ENCODE peak calls at places on chromosomes 6 and 20, in nine cellular contexts. One of them, this sample, is unnamed.

GRCh38 chr20:45946149-45946970 is 11.9 kb downstream of the PCIF1 start:
- DNase-seq in pancreas: no peak
- DNase-seq in suprapubic skin: no peak
- DNase-seq in upper lobe of left lung: peak; percentile 86
- DNase-seq in upper lobe of right lung: peak; percentile 76
- DNase-seq in SK-N-SH: no peak
- DNase-seq in thoracic aorta: no peak
- DNase-seq in tibial artery: peak; percentile 91
- DNase-seq in ovary: peak; percentile 89
- DNase-seq in this sample: no peak

GRCh38 chr6:33073431-33073871 is at the start of gene HLA-DPA1:
- DNase-seq in thoracic aorta: no peak
- DNase-seq in upper lobe of left lung: peak; percentile 75
- DNase-seq in pancreas: no peak
- DNase-seq in suprapubic skin: no peak
- DNase-seq in tibial artery: peak; percentile 60
- DNase-seq in ovary: no peak
- DNase-seq in upper lobe of right lung: no peak
- DNase-seq in SK-N-SH: peak; percentile 38
- DNase-seq in this sample: no peak

GRCh38 chr20:17680128-17680835 is 1.8 kb downstream of the RRBP1 start:
- DNase-seq in thoracic aorta: no peak
- DNase-seq in suprapubic skin: peak; percentile 84
- DNase-seq in ovary: peak; percentile 56
- DNase-seq in SK-N-SH: no peak
- DNase-seq in tibial artery: peak; percentile 57
- DNase-seq in pancreas: peak; percentile 69
- DNase-seq in upper lobe of right lung: peak; percentile 82
- DNase-seq in upper lobe of left lung: peak; percentile 82
- DNase-seq in this sample: no peak

GRCh38 chr20:44098657-44099056 is 88.3 kb downstream of the JPH2 start:
- DNase-seq in thoracic aorta: no peak
- DNase-seq in suprapubic skin: no peak
- DNase-seq in SK-N-SH: no peak
- DNase-seq in tibial artery: no peak
- DNase-seq in upper lobe of left lung: no peak
- DNase-seq in upper lobe of right lung: no peak
- DNase-seq in ovary: no peak
- DNase-seq in pancreas: no peak
- DNase-seq in this sample: no peak

GRCh38 chr6:110491299-110491643 is 14.9 kb upstream of the SLC22A16 start:
- DNase-seq in pancreas: no peak
- DNase-seq in suprapubic skin: no peak
- DNase-seq in tibial artery: no peak
- DNase-seq in thoracic aorta: no peak
- DNase-seq in SK-N-SH: no peak
- DNase-seq in ovary: no peak
- DNase-seq in upper lobe of right lung: no peak
- DNase-seq in upper lobe of left lung: no peak
- DNase-seq in this sample: no peak

GRCh38 chr6:161318456-161318855 is 44.6 kb upstream of the AGPAT4 start:
- DNase-seq in pancreas: no peak
- DNase-seq in tibial artery: no peak
- DNase-seq in suprapubic skin: no peak
- DNase-seq in thoracic aorta: no peak
- DNase-seq in upper lobe of right lung: no peak
- DNase-seq in upper lobe of left lung: no peak
- DNase-seq in SK-N-SH: no peak
- DNase-seq in ovary: no peak
- DNase-seq in this sample: no peak

GRCh38 chr6:134295953-134296553 is 21.9 kb downstream of the SGK1 start:
- DNase-seq in tibial artery: peak; percentile 65
- DNase-seq in SK-N-SH: no peak
- DNase-seq in upper lobe of right lung: no peak
- DNase-seq in pancreas: no peak
- DNase-seq in suprapubic skin: no peak
- DNase-seq in ovary: peak; percentile 48
- DNase-seq in upper lobe of left lung: peak; percentile 54
- DNase-seq in thoracic aorta: no peak
- DNase-seq in this sample: peak; percentile 40

GRCh38 chr6:27668442-27669275 is 195.8 kb upstream of the ZNF184 start:
- DNase-seq in upper lobe of right lung: no peak
- DNase-seq in tibial artery: no peak
- DNase-seq in upper lobe of left lung: no peak
- DNase-seq in SK-N-SH: peak; percentile 44
- DNase-seq in suprapubic skin: no peak
- DNase-seq in ovary: peak; percentile 55
- DNase-seq in pancreas: peak; percentile 67
- DNase-seq in thoracic aorta: no peak
- DNase-seq in this sample: peak; percentile 29

GRCh38 chr6:143583542-143584330 is 72.2 kb upstream of the FUCA2 start:
- DNase-seq in pancreas: no peak
- DNase-seq in suprapubic skin: no peak
- DNase-seq in upper lobe of right lung: no peak
- DNase-seq in upper lobe of left lung: no peak
- DNase-seq in thoracic aorta: no peak
- DNase-seq in ovary: no peak
- DNase-seq in SK-N-SH: no peak
- DNase-seq in tibial artery: no peak
- DNase-seq in this sample: no peak

GRCh38 chr6:22113046-22113766 is 183.6 kb downstream of the PRL start:
- DNase-seq in ovary: peak; percentile 63
- DNase-seq in pancreas: no peak
- DNase-seq in upper lobe of left lung: peak; percentile 45
- DNase-seq in thoracic aorta: peak; percentile 14
- DNase-seq in SK-N-SH: no peak
- DNase-seq in upper lobe of right lung: no peak
- DNase-seq in suprapubic skin: no peak
- DNase-seq in tibial artery: peak; percentile 65
- DNase-seq in this sample: no peak

GRCh38 chr20:1389703-1390385 is 3.0 kb downstream of the FKBP1A start:
- DNase-seq in SK-N-SH: no peak
- DNase-seq in suprapubic skin: no peak
- DNase-seq in tibial artery: no peak
- DNase-seq in pancreas: no peak
- DNase-seq in upper lobe of left lung: no peak
- DNase-seq in upper lobe of right lung: no peak
- DNase-seq in thoracic aorta: no peak
- DNase-seq in ovary: no peak
- DNase-seq in this sample: no peak

GRCh38 chr20:1391640-1392442 is 1.0 kb downstream of the FKBP1A start:
- DNase-seq in SK-N-SH: peak; percentile 38
- DNase-seq in ovary: no peak
- DNase-seq in upper lobe of left lung: peak; percentile 70
- DNase-seq in pancreas: no peak
- DNase-seq in thoracic aorta: no peak
- DNase-seq in tibial artery: no peak
- DNase-seq in suprapubic skin: no peak
- DNase-seq in upper lobe of right lung: no peak
- DNase-seq in this sample: no peak

GRCh38 chr20:1392443-1392692 is 486 bp downstream of the FKBP1A start:
- DNase-seq in ovary: no peak
- DNase-seq in suprapubic skin: no peak
- DNase-seq in tibial artery: no peak
- DNase-seq in upper lobe of right lung: no peak
- DNase-seq in SK-N-SH: no peak
- DNase-seq in upper lobe of left lung: no peak
- DNase-seq in pancreas: no peak
- DNase-seq in thoracic aorta: no peak
- DNase-seq in this sample: no peak

GRCh38 chr20:1388706-1389483 is 4.0 kb downstream of the FKBP1A start:
- DNase-seq in SK-N-SH: no peak
- DNase-seq in ovary: no peak
- DNase-seq in thoracic aorta: no peak
- DNase-seq in upper lobe of left lung: no peak
- DNase-seq in tibial artery: no peak
- DNase-seq in upper lobe of right lung: no peak
- DNase-seq in pancreas: no peak
- DNase-seq in suprapubic skin: no peak
- DNase-seq in this sample: no peak

DNA sequence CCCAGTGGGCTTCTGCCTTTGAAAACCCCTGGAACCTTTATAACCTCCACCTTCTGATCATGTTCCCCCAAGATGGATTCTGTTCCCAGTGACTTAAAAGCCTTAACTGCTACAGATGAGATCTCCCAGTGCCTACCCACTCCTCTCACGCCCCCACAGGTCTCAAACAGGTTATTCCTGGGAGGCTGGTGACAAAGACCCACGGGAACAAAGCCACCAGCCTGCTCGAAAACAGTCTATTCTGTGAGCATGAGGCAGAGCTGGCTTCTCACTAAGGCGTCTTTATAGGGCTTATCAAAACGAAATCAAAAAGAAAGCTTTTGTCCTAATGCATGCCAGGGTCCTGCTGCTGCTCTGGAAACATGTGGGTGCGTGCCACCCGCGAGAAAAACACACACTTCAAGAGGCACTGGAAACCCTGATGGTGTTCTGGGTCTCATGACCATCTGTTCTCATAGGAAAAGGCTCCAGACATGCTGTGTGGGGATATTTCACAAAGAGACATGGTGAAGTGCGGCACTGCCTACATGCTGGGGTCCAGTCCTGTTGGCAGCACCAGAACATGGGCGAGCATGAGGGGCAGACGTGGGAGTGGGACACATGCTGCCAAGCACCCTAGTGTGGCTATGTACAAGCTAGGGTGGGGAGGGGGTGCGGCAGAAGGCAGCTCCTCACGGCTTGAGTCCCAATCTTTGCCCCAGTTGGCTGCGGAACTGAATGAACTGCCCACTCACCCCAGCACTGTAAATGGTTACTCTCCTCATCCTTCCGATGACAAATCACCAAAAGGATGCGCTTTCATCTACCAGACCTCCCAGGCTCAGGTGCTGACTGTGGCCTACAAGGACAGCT is 2.1 kb downstream of the FKBP1A start:
- DNase-seq in upper lobe of left lung: no peak
- DNase-seq in thoracic aorta: no peak
- DNase-seq in suprapubic skin: no peak
- DNase-seq in SK-N-SH: no peak
- DNase-seq in pancreas: no peak
- DNase-seq in tibial artery: no peak
- DNase-seq in ovary: no peak
- DNase-seq in upper lobe of right lung: no peak
- DNase-seq in this sample: no peak
- H3K4me3 ChIP-seq in upper lobe of left lung: peak overlapping the region; percentile 95
- H3K4me3 ChIP-seq in thoracic aorta: peak overlapping the region; percentile 90
- H3K4me3 ChIP-seq in suprapubic skin: peak overlapping the region; percentile 78
- H3K4me3 ChIP-seq in SK-N-SH: peak overlapping the region; percentile 95
- H3K4me3 ChIP-seq in pancreas: no peak overlapping the region
- H3K4me3 ChIP-seq in tibial artery: peak overlapping the region; percentile 84
- H3K4me3 ChIP-seq in ovary: peak overlapping the region; percentile 82
- H3K4me3 ChIP-seq in upper lobe of right lung: peak overlapping the region; percentile 85
- H3K4me3 ChIP-seq in this sample: peak overlapping the region; percentile 86

GRCh38 chr20:15584507-15584906 is 988.7 kb downstream of the KIF16B start:
- DNase-seq in pancreas: no peak
- DNase-seq in ovary: no peak
- DNase-seq in tibial artery: no peak
- DNase-seq in SK-N-SH: no peak
- DNase-seq in upper lobe of right lung: no peak
- DNase-seq in upper lobe of left lung: no peak
- DNase-seq in suprapubic skin: no peak
- DNase-seq in thoracic aorta: no peak
- DNase-seq in this sample: no peak
- TF ChIP-seq CTCF in pancreas: no peak
- TF ChIP-seq CTCF in ovary: no peak
- TF ChIP-seq CTCF in tibial artery: no peak
- TF ChIP-seq CTCF in SK-N-SH: no peak
- TF ChIP-seq CTCF in upper lobe of right lung: no peak
- TF ChIP-seq CTCF in upper lobe of left lung: no peak
- TF ChIP-seq CTCF in suprapubic skin: no peak
- TF ChIP-seq CTCF in thoracic aorta: no peak
- TF ChIP-seq CTCF in this sample: no peak

DNA sequence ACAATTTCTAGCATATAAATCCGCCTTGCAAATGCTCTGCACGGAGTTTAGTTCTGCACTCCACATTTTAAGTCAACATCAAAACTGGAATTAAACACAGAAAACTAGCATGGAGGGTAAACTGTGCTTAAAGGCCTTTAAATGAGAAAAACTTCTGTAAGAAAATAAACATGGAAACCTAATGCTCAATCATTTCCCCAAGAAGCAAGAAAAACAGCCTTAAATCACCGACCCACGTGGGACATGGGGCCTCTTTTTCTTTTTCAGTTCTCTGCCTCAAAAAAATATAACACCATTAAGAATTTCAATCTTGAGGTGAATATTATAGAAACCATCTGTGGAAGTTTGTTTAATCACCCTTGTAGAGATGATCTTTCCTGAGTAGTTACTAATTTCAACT is 5.4 kb downstream of the SIM1 start:
- DNase-seq in ovary: no peak
- DNase-seq in suprapubic skin: no peak
- DNase-seq in upper lobe of left lung: no peak
- DNase-seq in tibial artery: no peak
- DNase-seq in thoracic aorta: no peak
- DNase-seq in pancreas: no peak
- DNase-seq in upper lobe of right lung: no peak
- DNase-seq in SK-N-SH: no peak
- DNase-seq in this sample: no peak
- H3K27ac ChIP-seq in ovary: no peak overlapping the region
- H3K27ac ChIP-seq in suprapubic skin: no peak overlapping the region
- H3K27ac ChIP-seq in upper lobe of left lung: no peak overlapping the region
- H3K27ac ChIP-seq in tibial artery: no peak overlapping the region
- H3K27ac ChIP-seq in thoracic aorta: no peak overlapping the region
- H3K27ac ChIP-seq in pancreas: peak overlapping the region; percentile 93
- H3K27ac ChIP-seq in upper lobe of right lung: no peak overlapping the region
- H3K27ac ChIP-seq in SK-N-SH: no peak overlapping the region
- H3K27ac ChIP-seq in this sample: no peak overlapping the region

GRCh38 chr6:46016063-46016608 is 476 bp upstream of the CLIC5 start:
- DNase-seq in suprapubic skin: no peak
- DNase-seq in upper lobe of right lung: no peak
- DNase-seq in ovary: no peak
- DNase-seq in SK-N-SH: peak; percentile 22
- DNase-seq in upper lobe of left lung: no peak
- DNase-seq in pancreas: no peak
- DNase-seq in tibial artery: no peak
- DNase-seq in thoracic aorta: no peak
- DNase-seq in this sample: no peak

GRCh38 chr6:46013639-46014038 is 2.0 kb downstream of the CLIC5 start:
- DNase-seq in upper lobe of right lung: no peak
- DNase-seq in pancreas: no peak
- DNase-seq in thoracic aorta: no peak
- DNase-seq in upper lobe of left lung: no peak
- DNase-seq in ovary: no peak
- DNase-seq in tibial artery: no peak
- DNase-seq in suprapubic skin: no peak
- DNase-seq in SK-N-SH: no peak
- DNase-seq in this sample: no peak

GRCh38 chr6:46014511-46015118 is 1.0 kb downstream of the CLIC5 start:
- DNase-seq in thoracic aorta: no peak
- DNase-seq in suprapubic skin: no peak
- DNase-seq in tibial artery: no peak
- DNase-seq in pancreas: no peak
- DNase-seq in SK-N-SH: no peak
- DNase-seq in ovary: no peak
- DNase-seq in upper lobe of left lung: peak; percentile 51
- DNase-seq in upper lobe of right lung: no peak
- DNase-seq in this sample: no peak

GRCh38 chr6:46014054-46014453 is 1.6 kb downstream of the CLIC5 start:
- DNase-seq in pancreas: no peak
- DNase-seq in tibial artery: no peak
- DNase-seq in suprapubic skin: no peak
- DNase-seq in upper lobe of left lung: no peak
- DNase-seq in upper lobe of right lung: no peak
- DNase-seq in SK-N-SH: no peak
- DNase-seq in ovary: no peak
- DNase-seq in thoracic aorta: no peak
- DNase-seq in this sample: no peak

GRCh38 chr6:46015119-46015968 is at the start of gene CLIC5:
- DNase-seq in ovary: no peak
- DNase-seq in upper lobe of left lung: peak; percentile 52
- DNase-seq in thoracic aorta: no peak
- DNase-seq in SK-N-SH: peak; percentile 34
- DNase-seq in tibial artery: peak; percentile 29
- DNase-seq in upper lobe of right lung: peak; percentile 76
- DNase-seq in pancreas: peak; percentile 75
- DNase-seq in suprapubic skin: no peak
- DNase-seq in this sample: peak; percentile 41
- H3K4me3 ChIP-seq in ovary: peak within 1 kb of the TSS; percentile 34
- H3K4me3 ChIP-seq in upper lobe of left lung: peak within 1 kb of the TSS; percentile 61
- H3K4me3 ChIP-seq in thoracic aorta: peak within 1 kb of the TSS; percentile 72
- H3K4me3 ChIP-seq in SK-N-SH: peak within 1 kb of the TSS; percentile 20
- H3K4me3 ChIP-seq in tibial artery: peak within 1 kb of the TSS; percentile 45
- H3K4me3 ChIP-seq in upper lobe of right lung: peak within 1 kb of the TSS; percentile 62
- H3K4me3 ChIP-seq in pancreas: peak within 1 kb of the TSS; percentile 35
- H3K4me3 ChIP-seq in suprapubic skin: peak within 1 kb of the TSS; percentile 59
- H3K4me3 ChIP-seq in this sample: peak within 1 kb of the TSS; percentile 73